ENCODE peak calls at places on chromosomes 13 and 19, in four cellular contexts. K is WERI-Rb-1; L is amygdala; X is stimulated activated CD8-positive, alpha-beta memory T cell treated with anti-CD3 and anti-CD28 coated beads, Interleukin-7, amount 100 ng/mL, for 48 hours. R is an unnamed sample.
A peak's percentile ranks its signal among the peaks of the same experiment; 100 is the strongest.

GRCh38 chr19:11196406-11197287 is 698 bp downstream of the KANK2 start:
- DNase-seq in K (peak; percentile 49), L (no peak), X (no peak), R (no peak)

GRCh38 chr13:84870190-84870589 is 929.0 kb downstream of the SLITRK6 start:
- DNase-seq in K (no peak), L (no peak), X (no peak), R (no peak)

GRCh38 chr13:59391696-59392095 is 772.0 kb downstream of the DIAPH3 start:
- DNase-seq in K (peak; percentile 35), L (no peak), X (peak; percentile 2), R (peak; percentile 71)

GRCh38 chr19:42601811-42602443 is 7.2 kb upstream of the CEACAM8 start:
- DNase-seq in K (no peak), L (no peak), X (no peak), R (no peak)

GRCh38 chr19:14105680-14106079 is 11.9 kb downstream of the PRKACA start:
- DNase-seq in K (no peak), L (no peak), X (no peak), R (no peak)

GRCh38 chr19:33133438-33134031 is 1.6 kb downstream of the WDR88 start:
- DNase-seq in K (no peak), L (no peak), X (no peak), R (no peak)

GRCh38 chr13:109198585-109198984 is 569.2 kb downstream of the MYO16 start:
- DNase-seq in K (no peak), L (no peak), X (no peak), R (no peak)

GRCh38 chr19:38952395-38953165 is 21.8 kb downstream of the MRPS12 start:
- DNase-seq in K (no peak), L (no peak), X (no peak), R (no peak)

GRCh38 chr13:31208554-31209122 is 8.9 kb downstream of the B3GLCT start:
- DNase-seq in K (no peak), L (no peak), X (no peak), R (no peak)

GRCh38 chr19:5539431-5539833 is 28.3 kb downstream of the TINCR start:
- DNase-seq in K (peak; percentile 21), L (no peak), X (no peak), R (no peak)

GRCh38 chr13:94595006-94595942 is 678 bp downstream of the TGDS start:
- DNase-seq in K (peak; percentile 43), L (no peak), X (no peak), R (no peak)

GRCh38 chr13:112943309-112944125 is 25.5 kb upstream of the MCF2L start:
- DNase-seq in K (peak; percentile 83), L (no peak), X (no peak), R (no peak)

GRCh38 chr13:47397739-47398138 is 500.9 kb upstream of the HTR2A start:
- DNase-seq in K (no peak), L (no peak), X (no peak), R (no peak)

GRCh38 chr13:113904411-113904810 is 40.5 kb upstream of the GAS6 start:
- DNase-seq in K (peak; percentile 88), L (no peak), X (no peak), R (no peak)

GRCh38 chr19:7460562-7460966 is 28.3 kb downstream of the PEX11G start:
- DNase-seq in K (no peak), L (no peak), X (no peak), R (no peak)

GRCh38 chr19:13241321-13242104 is 91.3 kb downstream of the IER2 start:
- DNase-seq in K (no peak), L (no peak), X (peak; percentile 22), R (no peak)

GRCh38 chr13:59687028-59687427 is 476.7 kb downstream of the DIAPH3 start:
- DNase-seq in K (no peak), L (no peak), X (no peak), R (no peak)

GRCh38 chr19:50205681-50206138 is 2.3 kb downstream of the MYH14 start:
- DNase-seq in K (no peak), L (no peak), X (no peak), R (no peak)

GRCh38 chr19:3368848-3369336 is 2.5 kb downstream of the NFIC start:
- DNase-seq in K (no peak), L (no peak), X (no peak), R (no peak)

GRCh38 chr19:2408247-2408646 is 19.1 kb downstream of the TIMM13 start:
- DNase-seq in K (no peak), L (no peak), X (no peak), R (no peak)

GRCh38 chr19:47698631-47699359 is 14.4 kb upstream of the EHD2 start:
- DNase-seq in K (no peak), L (no peak), X (no peak), R (no peak)

GRCh38 chr13:108463365-108463764 is 166.0 kb upstream of the MYO16 start:
- DNase-seq in K (no peak), L (no peak), X (no peak), R (no peak)

GRCh38 chr19:21571316-21571715 is 65.9 kb downstream of the ZNF429 start:
- DNase-seq in K (no peak), L (no peak), X (no peak), R (no peak)

GRCh38 chr13:94435604-94436226 is 43.8 kb downstream of the DCT start:
- DNase-seq in K (no peak), L (no peak), X (no peak), R (peak; percentile 21)

R was measured in GM12864.